ENCODE peak calls at places on chromosomes 4 and X, in eight cellular contexts. H is IMR-90, P is left ventricle myocardium inferior, G is HCT116, C is pancreas, M is cardiac fibroblast, I is tibial artery, Y is NB4. X is an unnamed sample.

GRCh38 chrX:134935286-134935685 is 55.5 kb upstream of the SMIM10 start:
- DNase-seq in H (no peak), P (no peak), G (no peak), C (no peak), M (no peak), I (no peak), Y (no peak), X (no peak)

GRCh38 chr4:139857021-139857420 is 191.4 kb downstream of the MGST2 start:
- DNase-seq in H (peak), P (no peak), G (no peak), C (no peak), M (no peak), I (no peak), Y (peak), X (no peak)

GRCh38 chr4:128787509-128788311 is 21.8 kb upstream of the JADE1 start:
- DNase-seq in H (peak), P (no peak), G (no peak), C (no peak), M (no peak), I (no peak), Y (no peak), X (no peak)

GRCh38 chr4:85486425-85487101 is 11.6 kb downstream of the ARHGAP24 start:
- DNase-seq in H (no peak), P (no peak), G (no peak), C (no peak), M (peak), I (no peak), Y (peak), X (peak)

GRCh38 chr4:153529646-153530045 is 63.5 kb downstream of the TMEM131L start:
- DNase-seq in H (peak), P (no peak), G (no peak), C (no peak), M (peak), I (no peak), Y (peak), X (peak)

GRCh38 chr4:55543858-55544257 is 2.9 kb downstream of the CLOCK start:
- DNase-seq in H (peak), P (no peak), G (peak), C (no peak), M (peak), I (no peak), Y (peak), X (peak)

GRCh38 chr4:69376450-69376849 is 96.2 kb downstream of the UGT2B28 start:
- DNase-seq in H (no peak), P (no peak), G (no peak), C (no peak), M (no peak), I (no peak), Y (no peak), X (no peak)

GRCh38 chr4:128177376-128177959 is 110.1 kb downstream of the PGRMC2 start:
- DNase-seq in H (no peak), P (no peak), G (no peak), C (no peak), M (peak), I (no peak), Y (peak), X (no peak)

GRCh38 chrX:1453390-1453783 is 678 bp upstream of the ASMTL start:
- DNase-seq in H (no peak), P (no peak), G (no peak), C (no peak), M (no peak), I (no peak), Y (no peak), X (no peak)

GRCh38 chrX:136115909-136116297 is 31.4 kb upstream of the FHL1 start:
- DNase-seq in H (no peak), P (no peak), G (no peak), C (no peak), M (no peak), I (no peak), Y (no peak), X (no peak)

GRCh38 chr4:184348311-184349233 is 125.8 kb downstream of the IRF2 start:
- DNase-seq in H (peak), P (peak), G (no peak), C (peak), M (peak), I (no peak), Y (peak), X (no peak)

GRCh38 chr4:88908521-88908920 is 148.5 kb downstream of the FAM13A start:
- DNase-seq in H (no peak), P (no peak), G (no peak), C (no peak), M (no peak), I (no peak), Y (no peak), X (no peak)

GRCh38 chrX:78329486-78329885 is 2.1 kb upstream of the CYSLTR1 start:
- DNase-seq in H (no peak), P (no peak), G (no peak), C (no peak), M (no peak), I (no peak), Y (no peak), X (peak)

GRCh38 chr4:40157444-40157843 is 39.4 kb upstream of the RHOH start:
- DNase-seq in H (no peak), P (no peak), G (no peak), C (no peak), M (no peak), I (no peak), Y (peak), X (peak)

GRCh38 chrX:70039758-70040157 is 10.0 kb downstream of the AWAT2 start:
- DNase-seq in H (no peak), P (no peak), G (no peak), C (no peak), M (peak), I (no peak), Y (no peak), X (peak)

GRCh38 chr4:98659106-98659592 is 738 bp upstream of the TSPAN5 start:
- DNase-seq in H (peak), P (no peak), G (no peak), C (no peak), M (peak), I (no peak), Y (peak), X (no peak)

GRCh38 chr4:174198396-174199179 is 84.9 kb downstream of the FBXO8 start:
- DNase-seq in H (peak), P (no peak), G (no peak), C (no peak), M (peak), I (no peak), Y (no peak), X (peak)

GRCh38 chr4:31645211-31645610 is 925.0 kb downstream of the PCDH7 start:
- DNase-seq in H (no peak), P (no peak), G (no peak), C (no peak), M (no peak), I (no peak), Y (no peak), X (no peak)

GRCh38 chrX:104156630-104157529 is at the start of gene SLC25A53:
- DNase-seq in H (peak), P (peak), G (peak), C (peak), M (peak), I (peak), Y (peak), X (peak)

GRCh38 chr4:76363556-76364290 is 57.2 kb downstream of the STBD1 start:
- DNase-seq in H (peak), P (no peak), G (no peak), C (no peak), M (peak), I (no peak), Y (no peak), X (no peak)

GRCh38 chrX:66622209-66622608 is 16.7 kb downstream of the EDA2R start:
- DNase-seq in H (peak), P (no peak), G (no peak), C (no peak), M (peak), I (no peak), Y (no peak), X (no peak)

GRCh38 chr4:157574606-157575005 is 354.1 kb downstream of the GRIA2 start:
- DNase-seq in H (no peak), P (no peak), G (no peak), C (peak), M (no peak), I (no peak), Y (no peak), X (no peak)
- TF ChIP-seq CTCF in H (no peak), P (no peak), G (no peak), C (no peak), M (no peak), I (no peak), Y (no peak), X (no peak)

GRCh38 chr4:47686294-47686872 is 151.5 kb downstream of the CORIN start:
- DNase-seq in H (peak), P (peak), G (peak), C (peak), M (peak), I (no peak), Y (peak), X (peak)
- TF ChIP-seq CTCF in H (peak), P (peak), G (peak), C (peak), M (peak), I (no peak), Y (peak), X (peak)

DNA sequence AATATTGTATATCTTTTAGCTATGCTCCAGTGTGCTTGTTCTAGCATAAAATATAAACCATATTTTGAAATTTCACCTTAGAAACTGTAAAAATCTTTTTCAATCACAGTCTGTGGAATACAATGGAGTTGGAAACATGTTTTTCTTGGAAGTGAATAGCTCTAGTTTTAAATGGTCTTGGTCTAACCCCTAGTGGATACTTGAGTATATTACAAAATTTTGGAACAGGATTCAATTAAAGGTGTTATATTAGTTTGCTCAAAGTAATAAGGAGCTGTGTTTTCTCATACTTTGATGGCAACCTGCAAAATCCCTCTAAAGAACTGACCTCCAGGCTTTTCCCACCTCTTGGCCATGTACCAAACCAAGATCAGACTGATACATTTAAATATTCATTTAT is 48.2 kb downstream of the STK26 start:
- DNase-seq in H (no peak), P (no peak), G (no peak), C (no peak), M (peak), I (no peak), Y (peak), X (peak)
- TF ChIP-seq CTCF in H (peak), P (peak), G (peak), C (no peak), M (peak), I (peak), Y (no peak), X (peak)

GRCh38 chr4:177057191-177057590 is 252.5 kb upstream of the NEIL3 start:
- DNase-seq in H (no peak), P (no peak), G (no peak), C (no peak), M (no peak), I (no peak), Y (no peak), X (no peak)

GRCh38 chr4:177047070-177047850 is 254.5 kb upstream of the VEGFC start:
- DNase-seq in H (peak), P (peak), G (peak), C (peak), M (peak), I (no peak), Y (peak), X (peak)

GRCh38 chr4:177052211-177052725 is 257.4 kb upstream of the NEIL3 start:
- DNase-seq in H (no peak), P (no peak), G (no peak), C (no peak), M (no peak), I (no peak), Y (no peak), X (no peak)

GRCh38 chr4:177047851-177048174 is 255.1 kb upstream of the VEGFC start:
- DNase-seq in H (peak), P (no peak), G (no peak), C (no peak), M (peak), I (no peak), Y (no peak), X (no peak)

DNA sequence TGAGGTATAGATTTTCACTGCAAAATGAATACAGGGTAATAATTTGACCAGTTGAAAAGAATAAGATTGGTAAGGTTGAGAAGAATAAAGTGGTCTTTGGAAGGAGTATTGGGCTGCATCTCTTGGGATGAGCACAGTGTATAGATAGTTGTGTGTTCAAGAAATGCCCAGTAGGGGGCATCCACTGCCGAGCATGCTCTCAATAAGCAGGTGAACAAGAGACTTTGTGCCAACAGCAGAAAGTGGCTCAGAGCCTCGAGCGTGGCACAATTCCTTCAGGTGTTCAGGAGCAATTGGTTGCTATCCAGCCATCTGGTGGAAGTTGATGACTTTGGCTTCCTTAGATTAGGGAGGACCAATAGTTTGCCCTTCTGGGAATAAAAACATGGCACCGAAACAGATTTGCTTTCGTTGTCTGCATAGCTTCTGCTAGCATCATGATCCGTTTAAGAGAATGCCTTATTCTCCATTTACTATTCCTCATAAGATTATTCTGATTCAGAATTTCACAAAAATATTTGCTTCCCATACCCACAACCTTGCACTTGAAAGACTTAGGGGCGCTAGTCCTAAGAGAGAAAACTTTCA is 258.1 kb upstream of the NEIL3 start:
- DNase-seq in H (peak), P (no peak), G (peak), C (no peak), M (peak), I (no peak), Y (peak), X (peak)
- TF ChIP-seq CTCF in H (peak), P (no peak), G (peak), C (peak), M (peak), I (no peak), Y (peak), X (peak)

DNA sequence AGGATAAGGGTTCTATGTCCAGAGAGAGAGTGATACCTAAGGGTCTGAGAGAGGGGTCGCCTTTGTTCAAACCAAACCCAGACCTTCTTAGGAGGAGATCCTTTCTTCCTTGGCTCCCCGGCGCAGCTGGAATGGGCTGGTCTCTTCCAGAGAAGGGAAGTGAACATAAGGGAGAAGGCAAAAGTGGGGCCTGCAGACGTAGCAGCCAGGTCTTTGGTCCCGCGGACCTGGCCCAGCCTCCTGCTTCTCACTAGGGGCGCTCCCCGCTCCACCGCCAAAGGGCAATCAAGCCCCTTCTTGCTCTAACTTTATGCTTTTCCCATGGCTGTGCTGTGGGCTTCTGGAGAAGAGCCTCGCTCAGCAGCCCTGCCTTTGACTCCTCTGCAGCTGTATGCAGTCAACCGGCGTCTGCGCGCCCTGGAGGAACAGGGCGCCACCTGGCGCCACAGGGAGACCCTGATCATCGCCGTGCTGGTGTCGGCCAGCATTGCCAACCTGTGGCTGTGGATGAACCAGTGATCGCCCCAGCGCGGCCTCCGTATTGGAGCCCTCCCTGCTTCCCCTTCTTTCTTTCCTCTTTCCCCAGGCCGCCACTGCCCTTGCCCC is 6.5 kb downstream of the FATE1 start:
- DNase-seq in H (no peak), P (peak), G (peak), C (peak), M (no peak), I (peak), Y (peak), X (no peak)
- TF ChIP-seq CTCF in H (peak), P (peak), G (peak), C (no peak), M (no peak), I (no peak), Y (peak), X (no peak)

DNA sequence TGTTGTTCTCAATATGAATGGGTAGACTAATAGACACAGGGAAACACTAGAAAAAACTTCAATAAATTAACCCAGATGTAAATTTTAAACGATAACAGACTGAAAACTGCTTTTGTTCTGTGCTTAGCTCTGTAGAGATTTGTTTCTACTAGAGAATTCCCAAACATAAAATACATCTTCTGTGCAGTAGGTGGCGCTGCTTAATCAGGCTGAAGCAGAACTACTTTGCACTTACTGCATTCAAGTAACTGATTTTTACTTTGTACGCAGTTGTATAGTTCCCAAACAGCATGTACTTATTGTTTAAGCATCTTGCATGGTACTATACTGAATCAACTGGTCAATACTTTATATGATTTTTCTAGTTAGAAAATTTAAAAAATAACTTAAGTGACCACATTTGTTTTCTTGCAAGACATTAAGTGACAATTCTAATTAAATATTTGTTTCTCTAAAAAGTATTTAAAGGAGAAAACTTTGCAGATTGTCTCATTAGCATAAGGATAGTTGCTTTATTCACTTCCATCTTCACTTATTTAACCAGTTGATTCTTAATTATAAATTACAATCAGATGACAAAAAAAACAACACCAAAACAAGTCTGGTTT is 490.6 kb downstream of the IL15 start:
- DNase-seq in H (peak), P (no peak), G (peak), C (no peak), M (peak), I (no peak), Y (peak), X (peak)
- TF ChIP-seq CTCF in H (peak), P (peak), G (peak), C (peak), M (peak), I (peak), Y (peak), X (peak)

DNA sequence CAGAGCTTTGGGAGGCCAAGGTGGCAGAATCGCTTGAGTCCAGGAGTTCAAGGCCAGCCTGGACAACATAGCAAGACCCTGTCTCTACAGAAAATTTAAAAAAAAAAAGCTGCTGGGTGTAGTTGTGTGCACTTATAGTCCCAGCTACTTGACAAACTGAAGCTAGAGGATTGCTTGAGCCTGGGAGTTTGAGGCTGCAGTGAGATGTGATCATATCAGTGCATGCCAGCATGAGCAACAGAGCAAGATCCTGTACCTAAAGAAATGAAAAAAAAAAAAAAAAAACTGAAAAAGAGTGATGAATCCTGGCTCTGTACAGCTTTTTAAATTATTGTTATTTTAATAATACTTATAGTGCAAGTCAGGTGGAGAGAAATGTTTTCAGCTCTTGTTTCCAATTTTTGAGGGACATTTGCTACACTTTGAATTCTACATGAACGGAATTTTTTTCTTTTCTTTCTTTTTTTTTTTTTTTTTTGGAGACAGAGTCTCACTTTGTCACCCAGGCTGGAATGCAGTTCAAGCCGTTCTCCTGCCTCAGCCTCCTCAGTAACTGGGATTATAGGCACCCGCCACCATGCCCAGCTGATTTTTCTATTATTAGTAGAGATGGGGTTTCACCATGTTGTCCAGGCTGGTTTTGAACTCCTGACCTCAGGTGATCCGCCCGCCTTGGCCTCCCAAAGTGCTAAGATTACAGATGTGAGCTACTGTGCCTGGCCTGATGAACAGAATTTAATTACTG is 215.6 kb downstream of the FSTL5 start:
- DNase-seq in H (no peak), P (no peak), G (no peak), C (no peak), M (no peak), I (no peak), Y (no peak), X (no peak)
- TF ChIP-seq CTCF in H (no peak), P (no peak), G (no peak), C (no peak), M (no peak), I (no peak), Y (no peak), X (no peak)

DNA sequence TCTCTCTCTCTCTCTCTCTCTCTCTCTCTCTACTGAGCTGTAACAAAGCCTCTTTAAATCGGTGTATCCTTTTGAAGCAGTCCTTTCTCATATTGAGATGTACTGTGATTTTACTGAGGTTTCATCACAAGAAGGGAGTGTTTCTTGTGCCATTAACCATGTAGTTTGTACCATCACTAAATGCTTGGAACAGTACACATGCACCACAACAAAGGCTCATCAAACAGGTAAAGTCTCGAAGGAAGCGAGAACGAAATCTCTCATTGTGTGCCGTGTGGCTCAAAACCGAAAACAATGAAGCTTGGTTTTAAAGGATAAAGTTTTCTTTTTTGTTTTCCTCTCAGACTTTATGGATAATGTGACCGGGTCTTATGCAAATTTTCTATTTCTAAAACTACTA is 37.2 kb downstream of the HPF1 start:
- DNase-seq in H (no peak), P (no peak), G (no peak), C (no peak), M (no peak), I (no peak), Y (no peak), X (no peak)
- TF ChIP-seq CTCF in H (no peak), P (no peak), G (no peak), C (no peak), M (no peak), I (no peak), Y (no peak), X (no peak)